ENCODE peak calls at places on chromosomes 7 and 10, in four cellular contexts. W, V, Q and A are unnamed samples.

GRCh38 chr10:104089621-104090020 is 3.9 kb upstream of the COL17A1 start:
- DNase-seq in V (no peak), Q (no peak), W (no peak), A (no peak)

GRCh38 chr7:2796358-2797352 is 47.5 kb downstream of the GNA12 start:
- DNase-seq in V (no peak), W (peak; percentile 43), Q (no peak), A (peak; percentile 75)

GRCh38 chr7:77276120-77276519 is 76.5 kb upstream of the FGL2 start:
- DNase-seq in V (no peak), Q (no peak), W (no peak), A (peak; percentile 23)

GRCh38 chr10:97922378-97922758 is 72.7 kb downstream of the GOLGA7B start:
- DNase-seq in W (no peak), V (no peak), Q (no peak), A (no peak)

GRCh38 chr7:19470031-19470430 is 238.8 kb downstream of the POLR1F start:
- DNase-seq in Q (no peak), V (no peak), W (no peak), A (peak; percentile 62)

GRCh38 chr10:21519327-21519933 is 6.1 kb downstream of the SKIDA1 start:
- DNase-seq in Q (no peak), W (no peak), V (no peak), A (no peak)

GRCh38 chr10:89466599-89467035 is 52.2 kb downstream of the IFIT5 start:
- DNase-seq in Q (no peak), V (peak; percentile 34), W (no peak), A (no peak)

GRCh38 chr7:32515890-32516550 is 20.7 kb downstream of the AVL9 start:
- DNase-seq in V (no peak), W (no peak), Q (no peak), A (no peak)

GRCh38 chr7:79876769-79877362 is 257.8 kb upstream of the GNAI1 start:
- DNase-seq in V (peak; percentile 14), W (no peak), Q (no peak), A (peak; percentile 92)

GRCh38 chr7:38833329-38833728 is 75.7 kb downstream of the VPS41 start:
- DNase-seq in Q (no peak), W (no peak), V (no peak), A (no peak)

GRCh38 chr10:14084875-14085274 is 245.8 kb downstream of the FRMD4A start:
- DNase-seq in Q (no peak), W (no peak), V (no peak), A (peak; percentile 34)

GRCh38 chr10:71077143-71077581 is 135.2 kb upstream of the UNC5B start:
- DNase-seq in Q (no peak), V (no peak), W (no peak), A (no peak)

GRCh38 chr7:16778479-16778878 is 24.9 kb downstream of the TSPAN13 start:
- DNase-seq in Q (no peak), V (no peak), W (no peak), A (no peak)

GRCh38 chr7:259191-259505 is 30.8 kb upstream of the FOXL3 start:
- DNase-seq in Q (no peak), V (no peak), W (no peak), A (no peak)

GRCh38 chr7:32290015-32290414 is 200.2 kb downstream of the LSM5 start:
- DNase-seq in W (no peak), V (no peak), Q (no peak), A (no peak)

GRCh38 chr10:43688348-43688892 is 39.7 kb upstream of the ZNF32 start:
- DNase-seq in W (no peak), Q (no peak), V (no peak), A (no peak)

GRCh38 chr7:127250312-127251047 is 2.3 kb downstream of the GRM8 start:
- DNase-seq in W (no peak), V (peak; percentile 22), Q (no peak), A (no peak)

GRCh38 chr10:68562666-68563522 is 2.8 kb downstream of the TET1 start:
- DNase-seq in Q (no peak), V (no peak), W (no peak), A (no peak)

GRCh38 chr7:4791738-4792536 is 16.5 kb downstream of the AP5Z1 start:
- DNase-seq in Q (peak; percentile 70), W (peak; percentile 77), V (peak; percentile 27), A (no peak)

GRCh38 chr10:25768167-25768566 is 165.9 kb upstream of the MYO3A start:
- DNase-seq in Q (no peak), V (no peak), W (no peak), A (no peak)

GRCh38 chr10:4947635-4948596 is 15.3 kb upstream of the AKR1C1 start:
- DNase-seq in Q (no peak), W (no peak), V (no peak), A (peak; percentile 87)

GRCh38 chr10:132630666-132631347 is 93.2 kb downstream of the INPP5A start:
- DNase-seq in Q (no peak), V (no peak), W (peak; percentile 37), A (no peak)

GRCh38 chr10:30438016-30438850 is 4.2 kb downstream of the MAP3K8 start:
- DNase-seq in W (no peak), Q (no peak), V (no peak), A (no peak)

GRCh38 chr7:26153246-26153822 is 1.3 kb downstream of the NFE2L3 start:
- DNase-seq in W (peak; percentile 48), Q (no peak), V (peak; percentile 32), A (no peak)

GRCh38 chr10:49518982-49519578 is 19.8 kb downstream of the ERCC6 start:
- DNase-seq in W (no peak), V (peak; percentile 25), Q (no peak), A (no peak)